ENCODE peak calls at places on chromosomes 13 and 19, in four cellular contexts. E is upper lobe of left lung, Z is adrenal gland, L is uterus. C is an unnamed sample.

GRCh38 chr19:5447700-5448311 is 7.4 kb upstream of the ZNRF4 start:
- DNase-seq in Z (no peak), E (no peak), L (no peak), C (no peak)

GRCh38 chr19:16830679-16831078 is 1.5 kb downstream of the SIN3B start:
- DNase-seq in E (no peak), Z (no peak), L (no peak), C (no peak)

GRCh38 chr13:111079375-111079774 is 35.7 kb upstream of the ARHGEF7 start:
- DNase-seq in L (no peak), Z (no peak), E (peak; percentile 63), C (no peak)

GRCh38 chr13:27658569-27658968 is 36.9 kb downstream of the POLR1D start:
- DNase-seq in L (no peak), Z (no peak), E (no peak), C (no peak)

GRCh38 chr13:106350208-106350607 is 185.3 kb downstream of the EFNB2 start:
- DNase-seq in Z (no peak), L (no peak), E (no peak), C (no peak)

GRCh38 chr19:31139871-31140505 is 209.2 kb downstream of the TSHZ3 start:
- DNase-seq in Z (no peak), L (no peak), E (no peak), C (no peak)

GRCh38 chr13:95607363-95607762 is 37.1 kb downstream of the DZIP1 start:
- DNase-seq in L (no peak), Z (no peak), E (no peak), C (no peak)

GRCh38 chr19:6687117-6687516 is 17.2 kb upstream of the TNFSF14 start:
- DNase-seq in L (no peak), E (no peak), Z (no peak), C (no peak)

GRCh38 chr19:48553676-48554384 is 1.9 kb downstream of the SULT2B1 start:
- DNase-seq in Z (peak; percentile 91), L (peak; percentile 44), E (no peak), C (no peak)

GRCh38 chr13:45575146-45575829 is 40.3 kb downstream of the ERICH6B start:
- DNase-seq in Z (no peak), E (no peak), L (no peak), C (no peak)

GRCh38 chr19:30212574-30212973 is 159.6 kb upstream of the ZNF536 start:
- DNase-seq in L (no peak), E (no peak), Z (no peak), C (no peak)

GRCh38 chr13:45713106-45713690 is 11.1 kb downstream of the CBY2 start:
- DNase-seq in E (peak; percentile 68), L (no peak), Z (no peak), C (no peak)

GRCh38 chr19:4053423-4054324 is 13.0 kb downstream of the ZBTB7A start:
- DNase-seq in Z (no peak), E (peak; percentile 87), L (no peak), C (peak; percentile 81)

GRCh38 chr13:37747071-37747612 is 122.4 kb downstream of the TRPC4 start:
- DNase-seq in L (no peak), Z (no peak), E (no peak), C (no peak)

GRCh38 chr19:32404939-32405430 is 585 bp upstream of the DPY19L3 start:
- DNase-seq in L (peak; percentile 66), Z (peak; percentile 70), E (peak; percentile 94), C (peak; percentile 90)

GRCh38 chr19:55212447-55212846 is 3.1 kb upstream of the PTPRH start:
- DNase-seq in E (no peak), Z (no peak), L (no peak), C (no peak)

GRCh38 chr19:35736913-35737886 is 5.1 kb downstream of the IGFLR1 start:
- DNase-seq in E (no peak), L (no peak), Z (no peak), C (no peak)

GRCh38 chr13:21371011-21371410 is 88.1 kb downstream of the ZDHHC20 start:
- DNase-seq in E (no peak), L (no peak), Z (no peak), C (no peak)

GRCh38 chr19:56369886-56370676 is 23.3 kb downstream of the ZNF582 start:
- DNase-seq in E (no peak), Z (no peak), L (no peak), C (no peak)

GRCh38 chr19:46367434-46367833 is 20.5 kb downstream of the PPP5C start:
- DNase-seq in L (no peak), Z (peak; percentile 6), E (no peak), C (peak; percentile 69)

GRCh38 chr19:38834590-38834989 is 3.0 kb upstream of the ECH1 start:
- DNase-seq in Z (no peak), L (no peak), E (no peak), C (no peak)

GRCh38 chr13:98503175-98504028 is 73.5 kb downstream of the STK24 start:
- DNase-seq in Z (no peak), L (no peak), E (no peak), C (no peak)

GRCh38 chr19:55485439-55486011 is 537 bp downstream of the NAT14 start:
- DNase-seq in E (no peak), Z (no peak), L (peak; percentile 40), C (no peak)

GRCh38 chr19:2867025-2867991 is at the start of gene ZNF556:
- DNase-seq in E (peak; percentile 61), Z (no peak), L (no peak), C (no peak)

GRCh38 chr13:43543331-43543730 is 243.4 kb downstream of the ENOX1 start:
- DNase-seq in L (no peak), Z (no peak), E (no peak), C (no peak)

GRCh38 chr13:98142427-98143156 is at the start of gene FARP1:
- DNase-seq in L (peak; percentile 78), E (peak; percentile 96), Z (peak; percentile 77), C (peak; percentile 93)

GRCh38 chr19:14061751-14062557 is at the start of gene PALM3:
- DNase-seq in L (no peak), E (peak; percentile 91), Z (no peak), C (peak; percentile 80)

GRCh38 chr19:13938361-13939027 is at the start of gene PODNL1:
- DNase-seq in E (peak; percentile 54), Z (no peak), L (no peak), C (no peak)

DNA sequence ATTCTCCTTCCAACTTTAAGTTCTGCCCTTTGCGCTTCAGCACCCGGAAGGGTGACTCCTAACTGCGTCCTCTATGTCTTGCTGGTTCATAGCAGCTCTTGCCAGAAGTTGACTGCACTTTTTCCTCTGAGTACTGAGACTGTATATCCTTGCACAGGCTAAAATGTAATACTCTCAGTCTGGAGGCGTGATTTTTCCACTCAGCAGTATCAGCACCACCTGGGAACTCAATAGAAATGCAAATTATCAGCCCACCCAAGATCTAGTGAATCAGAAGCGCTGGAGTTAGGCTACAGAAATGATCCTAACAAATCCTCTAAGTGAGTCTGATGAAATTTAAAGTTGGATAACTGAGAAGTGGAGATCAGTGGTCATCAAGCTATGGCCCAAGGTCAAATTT is 1611.9 kb upstream of the SLC10A2 start:
- DNase-seq in Z (no peak), E (no peak), L (no peak), C (no peak)
- H3K4me3 ChIP-seq in Z (no peak overlapping the region), E (no peak overlapping the region), L (no peak overlapping the region), C (no peak overlapping the region)

DNA sequence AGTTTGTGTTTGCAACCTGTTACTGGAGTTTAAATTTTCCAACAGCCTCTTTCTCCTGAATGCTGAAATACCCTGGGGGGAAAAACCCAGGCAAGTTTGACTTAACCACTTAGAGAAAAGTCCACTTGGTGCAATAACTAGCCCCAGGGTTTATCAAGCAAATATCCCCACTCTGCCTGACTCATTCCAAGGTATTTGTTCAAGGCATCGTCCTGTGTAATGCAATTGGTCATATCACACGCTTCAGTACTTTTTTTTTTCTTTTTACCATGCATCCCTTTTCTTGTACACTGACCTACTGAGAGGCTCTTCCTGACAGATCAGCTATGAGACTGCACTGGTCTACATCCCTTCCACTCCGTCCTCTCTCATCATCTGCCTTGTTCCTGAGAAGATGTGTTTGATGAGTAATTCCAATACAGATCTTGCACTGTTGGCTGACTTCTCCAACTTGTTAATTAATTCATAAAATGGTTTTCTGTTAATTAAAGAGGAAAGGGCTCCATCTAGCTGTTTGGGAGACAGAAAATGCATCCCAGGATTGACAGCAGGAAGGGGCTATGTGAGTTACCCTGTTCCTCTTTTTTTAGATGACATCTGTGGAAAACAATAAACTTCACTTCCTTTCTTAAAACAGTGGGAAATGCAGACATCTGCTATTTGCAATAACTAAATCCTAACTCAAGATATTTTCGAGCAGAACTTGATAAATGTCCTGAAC is 212.6 kb upstream of the IRS2 start:
- DNase-seq in E (no peak), Z (no peak), L (no peak), C (no peak)
- TF ChIP-seq CTCF in E (no peak), Z (no peak), L (no peak), C (no peak)

GRCh38 chr19:44889830-44890365 is 1.2 kb upstream of the TOMM40 start:
- DNase-seq in Z (no peak), L (no peak), E (no peak), C (no peak)

GRCh38 chr19:44887648-44888047 is 3.4 kb upstream of the TOMM40 start:
- DNase-seq in Z (no peak), E (no peak), L (no peak), C (no peak)

GRCh38 chr19:44891016-44891882 is at the start of gene TOMM40:
- DNase-seq in Z (no peak), E (no peak), L (no peak), C (peak; percentile 100)

GRCh38 chr19:44892932-44893331 is 1.9 kb downstream of the TOMM40 start:
- DNase-seq in L (no peak), Z (no peak), E (no peak), C (no peak)

DNA sequence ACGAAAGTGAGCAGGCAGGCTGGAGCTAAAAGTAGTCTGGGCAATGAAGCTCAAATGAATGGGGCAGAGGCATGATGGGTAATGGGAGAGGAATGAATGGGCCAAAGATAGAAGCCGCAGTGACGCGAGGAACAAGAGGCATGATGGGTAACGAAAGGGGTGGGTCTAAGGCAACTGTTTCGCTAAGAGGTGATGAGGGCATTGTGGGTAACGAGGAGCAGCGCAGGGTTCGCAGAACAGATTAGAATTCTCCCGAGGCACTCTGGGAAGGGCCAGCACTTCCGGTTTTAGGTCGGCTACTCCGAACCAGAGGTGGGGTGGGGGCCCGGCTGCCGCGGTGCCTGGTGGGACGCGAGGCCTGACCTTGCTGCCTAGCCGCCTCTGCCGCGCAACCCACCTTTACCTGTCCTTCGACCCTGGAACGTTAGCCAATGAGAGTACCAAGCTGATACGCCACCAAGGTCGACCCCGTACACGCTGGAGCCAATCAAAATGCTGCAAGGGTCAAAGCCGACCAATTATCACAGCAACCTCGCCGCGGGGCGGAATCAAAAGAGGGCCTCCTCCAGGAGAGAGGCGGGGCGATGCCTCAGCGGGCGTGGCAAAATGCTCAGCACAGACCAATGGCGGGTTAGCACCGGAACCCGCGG is 563 bp upstream of the TOMM40 start:
- DNase-seq in Z (peak; percentile 100), L (peak; percentile 100), E (peak; percentile 100), C (no peak)
- TF ChIP-seq POLR2A in Z (peak; percentile 24), L (peak; percentile 66), E (peak; percentile 29), C (no peak)

GRCh38 chr13:28717170-28717569 is 1.6 kb downstream of the SLC46A3 start:
- DNase-seq in L (no peak), Z (no peak), E (no peak), C (no peak)

GRCh38 chr13:28719227-28719562 is 425 bp upstream of the SLC46A3 start:
- DNase-seq in L (no peak), E (no peak), Z (no peak), C (no peak)

GRCh38 chr13:28718186-28718537 is 608 bp downstream of the SLC46A3 start:
- DNase-seq in Z (no peak), E (no peak), L (no peak), C (no peak)

GRCh38 chr13:28719656-28720055 is 886 bp upstream of the SLC46A3 start:
- DNase-seq in E (no peak), L (no peak), Z (no peak), C (no peak)

GRCh38 chr13:28718538-28719226 is at the start of gene SLC46A3:
- DNase-seq in E (peak; percentile 100), Z (peak; percentile 99), L (peak; percentile 99), C (peak; percentile 96)
- H3K4me3 ChIP-seq in E (peak within 1 kb of the TSS; percentile 71), Z (no peak within 1 kb of the TSS), L (peak within 1 kb of the TSS; percentile 79), C (peak within 1 kb of the TSS; percentile 43)